ENCODE peak calls at places on chromosomes 7 and 10, in eight cellular contexts. One of them, this sample, is unnamed. For H3K9me3, the result is how much of the 10 kb centered on the place peaks cover.

GRCh38 chr10:28444031-28444430 is 88.9 kb upstream of the WAC start:
- DNase-seq in psoas muscle: no peak
- DNase-seq in A549: no peak
- DNase-seq in IMR-90: no peak
- DNase-seq in tibial nerve: no peak
- DNase-seq in NT2/D1: peak
- DNase-seq in esophagus squamous epithelium: no peak
- DNase-seq in lower lobe of right lung: no peak
- DNase-seq in this sample: no peak

GRCh38 chr10:102633282-102633681 is 11.0 kb upstream of the TRIM8 start:
- DNase-seq in NT2/D1: no peak
- DNase-seq in IMR-90: peak
- DNase-seq in psoas muscle: peak
- DNase-seq in esophagus squamous epithelium: no peak
- DNase-seq in A549: no peak
- DNase-seq in lower lobe of right lung: peak
- DNase-seq in tibial nerve: no peak
- DNase-seq in this sample: no peak

GRCh38 chr10:70549962-70550845 is 52.3 kb downstream of the PRF1 start:
- DNase-seq in NT2/D1: no peak
- DNase-seq in IMR-90: peak
- DNase-seq in lower lobe of right lung: peak
- DNase-seq in A549: peak
- DNase-seq in psoas muscle: peak
- DNase-seq in tibial nerve: peak
- DNase-seq in esophagus squamous epithelium: no peak
- DNase-seq in this sample: peak

GRCh38 chr7:22864301-22864700 is 41.7 kb upstream of the TOMM7 start:
- DNase-seq in A549: no peak
- DNase-seq in NT2/D1: no peak
- DNase-seq in esophagus squamous epithelium: no peak
- DNase-seq in tibial nerve: no peak
- DNase-seq in IMR-90: peak
- DNase-seq in psoas muscle: no peak
- DNase-seq in lower lobe of right lung: no peak
- DNase-seq in this sample: no peak

GRCh38 chr10:7409045-7409731 is 1.6 kb downstream of the SFMBT2 start:
- DNase-seq in A549: peak
- DNase-seq in IMR-90: no peak
- DNase-seq in lower lobe of right lung: peak
- DNase-seq in psoas muscle: no peak
- DNase-seq in tibial nerve: no peak
- DNase-seq in esophagus squamous epithelium: no peak
- DNase-seq in NT2/D1: no peak
- DNase-seq in this sample: no peak

GRCh38 chr7:101869026-101869900 is 51.8 kb downstream of the CUX1 start:
- DNase-seq in psoas muscle: no peak
- DNase-seq in lower lobe of right lung: no peak
- DNase-seq in NT2/D1: no peak
- DNase-seq in IMR-90: no peak
- DNase-seq in esophagus squamous epithelium: no peak
- DNase-seq in tibial nerve: no peak
- DNase-seq in A549: no peak
- DNase-seq in this sample: no peak

GRCh38 chr10:4509405-4509804 is 316.6 kb upstream of the AKR1E2 start:
- DNase-seq in A549: no peak
- DNase-seq in IMR-90: no peak
- DNase-seq in tibial nerve: no peak
- DNase-seq in esophagus squamous epithelium: no peak
- DNase-seq in NT2/D1: no peak
- DNase-seq in lower lobe of right lung: no peak
- DNase-seq in psoas muscle: no peak
- DNase-seq in this sample: no peak

GRCh38 chr7:22949944-22950343 is 64.0 kb downstream of the HYCC1 start:
- DNase-seq in A549: no peak
- DNase-seq in psoas muscle: no peak
- DNase-seq in tibial nerve: no peak
- DNase-seq in lower lobe of right lung: no peak
- DNase-seq in NT2/D1: no peak
- DNase-seq in esophagus squamous epithelium: no peak
- DNase-seq in IMR-90: no peak
- DNase-seq in this sample: no peak

GRCh38 chr10:35089641-35090161 is 440 bp downstream of the CUL2 start:
- DNase-seq in A549: no peak
- DNase-seq in NT2/D1: no peak
- DNase-seq in IMR-90: peak
- DNase-seq in lower lobe of right lung: no peak
- DNase-seq in psoas muscle: no peak
- DNase-seq in esophagus squamous epithelium: no peak
- DNase-seq in tibial nerve: no peak
- DNase-seq in this sample: peak

DNA sequence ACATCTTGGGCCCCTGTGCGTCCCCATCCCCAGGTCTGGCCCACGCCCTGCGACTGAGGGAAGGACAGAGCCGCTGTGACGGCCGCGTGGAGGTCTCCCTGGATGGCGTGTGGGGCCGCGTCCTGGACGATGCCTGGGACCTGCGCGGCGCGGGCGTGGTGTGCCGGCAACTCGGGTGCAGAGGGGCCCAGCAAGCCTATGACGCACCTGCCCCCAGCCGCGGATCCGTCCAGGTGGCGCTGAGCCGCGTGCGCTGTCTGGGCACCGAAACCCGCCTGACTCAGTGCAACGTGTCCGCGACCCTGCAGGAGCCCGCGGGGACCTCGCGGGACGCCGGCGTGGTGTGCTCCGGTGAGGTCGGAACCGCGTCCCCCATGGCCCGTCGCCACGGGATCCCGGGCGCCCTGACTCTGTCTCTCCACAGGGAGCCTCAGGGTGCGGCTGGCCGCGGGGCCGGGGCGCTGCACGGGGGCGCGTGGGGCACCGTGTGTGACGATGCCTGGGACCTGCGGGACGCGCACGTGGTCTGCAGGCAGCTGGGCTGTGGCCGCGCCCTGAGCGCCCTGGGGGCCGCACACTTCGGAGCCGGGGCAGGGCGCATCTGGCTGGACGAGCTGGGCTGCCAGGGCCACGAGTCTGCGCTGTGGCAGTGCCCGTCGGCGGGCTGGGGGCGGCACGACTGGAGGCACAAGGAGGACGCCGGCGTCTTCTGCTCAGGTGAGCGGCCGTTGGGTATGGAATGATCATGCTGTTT is 5.9 kb downstream of the SCART1 start:
- DNase-seq in esophagus squamous epithelium: no peak
- DNase-seq in psoas muscle: peak
- DNase-seq in IMR-90: no peak
- DNase-seq in tibial nerve: no peak
- DNase-seq in lower lobe of right lung: no peak
- DNase-seq in A549: no peak
- DNase-seq in NT2/D1: no peak
- DNase-seq in this sample: no peak
- H3K9me3 ChIP-seq in esophagus squamous epithelium: under half
- H3K9me3 ChIP-seq in psoas muscle: under half
- H3K9me3 ChIP-seq in IMR-90: under half
- H3K9me3 ChIP-seq in tibial nerve: under half
- H3K9me3 ChIP-seq in lower lobe of right lung: under half
- H3K9me3 ChIP-seq in A549: under half
- H3K9me3 ChIP-seq in NT2/D1: under half
- H3K9me3 ChIP-seq in this sample: under half

DNA sequence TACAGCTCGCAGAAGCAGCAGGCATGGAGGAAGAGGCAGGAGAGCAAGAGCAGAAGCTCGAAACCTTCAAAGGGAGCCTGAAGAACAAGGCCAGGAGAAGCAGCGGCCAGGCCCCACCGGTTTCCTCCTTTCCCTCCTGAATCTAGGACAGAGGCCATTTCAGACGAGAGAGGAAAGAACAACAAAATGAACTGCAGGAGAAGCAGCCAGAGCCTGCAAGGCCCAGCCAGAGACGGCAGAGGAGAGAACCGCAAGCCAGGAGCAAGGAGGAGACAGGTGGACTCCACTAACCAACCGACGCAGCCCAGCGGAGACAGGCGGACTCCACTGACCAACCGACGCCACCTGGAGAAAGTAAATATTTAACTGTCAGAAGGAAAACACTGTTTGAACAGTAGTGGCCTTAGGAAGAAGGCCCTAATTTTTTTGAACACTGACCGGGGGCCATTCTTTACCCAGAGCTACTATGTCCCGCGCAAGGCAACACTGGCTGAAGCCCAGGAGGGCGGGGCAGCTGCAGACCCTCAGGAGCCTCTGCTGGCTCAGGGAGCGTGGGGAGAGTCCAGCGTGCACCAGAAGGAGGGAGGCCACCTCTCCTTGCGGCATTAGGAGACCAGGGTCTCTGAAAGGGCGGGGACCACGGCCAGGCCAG is 559.2 kb downstream of the PTPRN2 start:
- DNase-seq in IMR-90: no peak
- DNase-seq in esophagus squamous epithelium: no peak
- DNase-seq in A549: no peak
- DNase-seq in psoas muscle: no peak
- DNase-seq in NT2/D1: no peak
- DNase-seq in lower lobe of right lung: no peak
- DNase-seq in tibial nerve: no peak
- DNase-seq in this sample: no peak
- H3K9me3 ChIP-seq in IMR-90: half or more
- H3K9me3 ChIP-seq in esophagus squamous epithelium: under half
- H3K9me3 ChIP-seq in A549: under half
- H3K9me3 ChIP-seq in psoas muscle: under half
- H3K9me3 ChIP-seq in NT2/D1: under half
- H3K9me3 ChIP-seq in lower lobe of right lung: under half
- H3K9me3 ChIP-seq in tibial nerve: under half
- H3K9me3 ChIP-seq in this sample: under half

DNA sequence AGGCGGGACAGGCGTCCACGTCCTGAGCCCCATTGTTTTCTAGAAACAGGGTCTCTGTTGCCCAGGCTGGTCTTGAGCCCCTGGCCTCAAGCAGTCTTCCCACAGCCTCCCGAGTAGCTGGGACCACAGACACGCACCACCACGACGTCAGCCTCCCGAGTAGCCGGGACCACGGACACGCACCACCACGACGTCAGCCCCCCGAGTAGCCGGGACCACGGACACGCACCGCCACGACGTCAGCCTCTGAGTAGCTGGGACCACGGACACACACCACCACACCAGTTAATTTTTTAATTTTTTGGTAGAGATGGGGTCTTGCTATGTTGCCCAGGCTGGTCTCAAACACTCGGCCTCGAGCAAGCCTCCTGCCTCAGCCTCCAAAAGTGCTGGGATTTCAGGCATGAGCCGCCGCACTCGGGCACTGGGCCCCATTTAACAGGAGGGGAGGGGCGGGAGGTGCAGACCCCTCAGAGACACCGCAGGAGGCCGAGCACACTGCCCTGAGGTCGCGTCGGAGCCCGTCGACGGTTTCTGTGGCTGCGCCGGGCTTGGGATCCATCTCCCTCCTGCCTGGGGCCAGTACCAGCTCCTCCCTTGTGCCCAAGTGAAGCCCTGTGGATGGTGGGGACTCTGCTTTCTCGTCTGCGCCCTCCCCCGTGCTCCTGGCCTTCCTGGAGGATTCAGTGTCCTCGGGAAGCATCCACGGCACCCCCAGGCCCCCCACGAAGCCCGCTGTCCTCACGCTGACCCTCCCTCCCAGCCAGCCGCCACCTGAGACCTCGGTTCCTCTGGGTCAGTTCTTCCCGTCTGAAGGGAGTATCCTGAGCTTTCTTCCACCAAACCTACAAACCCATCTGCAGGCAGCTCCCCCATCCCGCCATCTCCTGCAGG is 13.0 kb downstream of the FAM20C start:
- DNase-seq in IMR-90: no peak
- DNase-seq in psoas muscle: no peak
- DNase-seq in lower lobe of right lung: no peak
- DNase-seq in NT2/D1: no peak
- DNase-seq in tibial nerve: no peak
- DNase-seq in esophagus squamous epithelium: no peak
- DNase-seq in A549: peak
- DNase-seq in this sample: no peak
- H3K9me3 ChIP-seq in IMR-90: under half
- H3K9me3 ChIP-seq in psoas muscle: under half
- H3K9me3 ChIP-seq in lower lobe of right lung: under half
- H3K9me3 ChIP-seq in NT2/D1: under half
- H3K9me3 ChIP-seq in tibial nerve: under half
- H3K9me3 ChIP-seq in esophagus squamous epithelium: under half
- H3K9me3 ChIP-seq in A549: under half
- H3K9me3 ChIP-seq in this sample: under half

DNA sequence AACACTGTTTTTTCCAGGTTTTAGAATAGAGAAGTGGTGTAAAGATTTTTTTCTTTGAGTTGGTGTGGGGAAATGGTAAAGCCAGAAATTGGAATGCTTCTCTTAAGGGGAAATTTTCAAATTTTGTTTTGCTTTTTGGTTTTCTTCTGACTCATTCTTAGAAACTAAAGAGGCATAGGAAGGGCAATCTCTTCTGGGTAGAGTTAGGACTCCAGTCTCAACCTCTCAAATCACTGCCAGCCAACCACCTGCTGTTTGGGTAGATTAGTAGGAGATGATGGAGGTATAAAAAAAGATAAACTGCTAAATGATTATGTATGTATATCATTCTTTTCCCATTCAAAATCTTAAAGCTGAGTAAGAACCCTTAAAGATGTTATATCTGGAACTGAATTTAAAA is 47.7 kb upstream of the STRIP2 start:
- DNase-seq in A549: no peak
- DNase-seq in tibial nerve: no peak
- DNase-seq in NT2/D1: no peak
- DNase-seq in esophagus squamous epithelium: no peak
- DNase-seq in lower lobe of right lung: no peak
- DNase-seq in IMR-90: no peak
- DNase-seq in psoas muscle: no peak
- DNase-seq in this sample: no peak
- H3K9me3 ChIP-seq in A549: under half
- H3K9me3 ChIP-seq in tibial nerve: under half
- H3K9me3 ChIP-seq in NT2/D1: under half
- H3K9me3 ChIP-seq in esophagus squamous epithelium: under half
- H3K9me3 ChIP-seq in lower lobe of right lung: under half
- H3K9me3 ChIP-seq in IMR-90: under half
- H3K9me3 ChIP-seq in psoas muscle: under half
- H3K9me3 ChIP-seq in this sample: under half

DNA sequence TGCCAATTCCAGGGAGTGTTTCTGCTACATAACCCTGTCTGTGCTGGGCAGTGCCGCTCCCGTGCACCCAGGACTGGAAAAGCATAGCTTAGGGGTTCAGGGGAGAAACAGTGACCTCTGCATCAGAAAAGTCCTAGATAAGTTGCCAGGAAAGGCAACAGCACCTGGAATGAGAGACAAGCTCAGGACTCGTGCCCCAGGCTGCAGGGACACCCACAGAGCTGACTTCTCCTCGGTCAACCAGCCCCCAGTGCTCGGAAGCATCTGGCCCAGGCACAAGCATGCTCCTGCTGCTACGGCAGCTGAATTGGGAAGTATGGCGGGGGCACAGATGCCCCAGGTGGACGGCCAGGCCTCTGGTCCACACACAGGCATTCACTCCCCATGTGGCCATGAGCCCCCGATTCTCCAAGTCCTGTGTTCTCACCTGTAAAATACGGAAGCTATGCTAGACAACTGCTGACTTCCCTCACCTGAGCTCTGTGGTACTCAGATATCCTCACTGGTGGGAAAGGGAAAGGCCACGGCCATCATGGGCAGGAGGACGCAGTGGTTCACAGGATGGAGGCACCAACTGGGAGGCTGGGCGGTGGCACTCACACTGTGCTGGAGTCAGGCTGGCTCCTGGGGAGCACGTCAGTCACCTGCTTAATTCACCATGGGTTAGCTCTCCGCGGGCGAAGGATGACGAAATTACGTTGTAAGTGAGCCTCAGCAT is 220.5 kb downstream of the PTPRN2 start:
- DNase-seq in lower lobe of right lung: no peak
- DNase-seq in NT2/D1: no peak
- DNase-seq in IMR-90: no peak
- DNase-seq in psoas muscle: no peak
- DNase-seq in esophagus squamous epithelium: no peak
- DNase-seq in A549: no peak
- DNase-seq in tibial nerve: no peak
- DNase-seq in this sample: no peak
- H3K9me3 ChIP-seq in lower lobe of right lung: under half
- H3K9me3 ChIP-seq in NT2/D1: under half
- H3K9me3 ChIP-seq in IMR-90: under half
- H3K9me3 ChIP-seq in psoas muscle: under half
- H3K9me3 ChIP-seq in esophagus squamous epithelium: under half
- H3K9me3 ChIP-seq in A549: under half
- H3K9me3 ChIP-seq in tibial nerve: under half
- H3K9me3 ChIP-seq in this sample: under half

This sample was measured in effector memory CD4-positive, alpha-beta T cell.